ENCODE peak calls at places on chromosomes 11 and 22, in five cellular contexts. C is BJ, I is pons, M is WTC11, F is NCI-H1092 treated with DMSO at 0.1 percent for 48 hours. U is an unnamed sample.

GRCh38 chr11:117517097-117517496 is 189.4 kb downstream of the CEP164 start:
- DNase-seq in C (no peak), I (no peak), M (no peak), F (no peak), U (no peak)

GRCh38 chr11:14029971-14030531 is 67.5 kb downstream of the SPON1 start:
- DNase-seq in C (no peak), I (no peak), M (no peak), F (peak), U (no peak)

GRCh38 chr11:45212566-45213315 is 66.3 kb downstream of the PRDM11 start:
- DNase-seq in C (no peak), I (no peak), M (peak), F (no peak), U (peak)

GRCh38 chr22:34429314-34429713 is 509.0 kb upstream of the LARGE1 start:
- DNase-seq in C (no peak), I (no peak), M (no peak), F (no peak), U (no peak)

GRCh38 chr11:18005376-18006129 is 7.3 kb downstream of the SERGEF start:
- DNase-seq in C (no peak), I (no peak), M (no peak), F (no peak), U (no peak)

GRCh38 chr11:36449566-36450390 is 60.3 kb downstream of the TRAF6 start:
- DNase-seq in C (no peak), I (no peak), M (no peak), F (no peak), U (no peak)

GRCh38 chr11:85530596-85530995 is 96.5 kb downstream of the DLG2 start:
- DNase-seq in C (no peak), I (no peak), M (no peak), F (no peak), U (no peak)

GRCh38 chr22:30602049-30602448 is 4.9 kb upstream of the TCN2 start:
- DNase-seq in C (no peak), I (no peak), M (no peak), F (peak), U (no peak)

GRCh38 chr11:71946144-71946571 is 17.3 kb downstream of the RNF121 start:
- DNase-seq in C (no peak), I (no peak), M (no peak), F (no peak), U (no peak)

GRCh38 chr11:46743043-46743442 is 24.0 kb downstream of the F2 start:
- DNase-seq in C (no peak), I (no peak), M (no peak), F (no peak), U (no peak)

GRCh38 chr11:124784051-124784450 is 16.2 kb downstream of the MSANTD2 start:
- DNase-seq in C (no peak), I (no peak), M (no peak), F (no peak), U (no peak)

GRCh38 chr22:43365715-43366440 is 22.7 kb upstream of the SCUBE1 start:
- DNase-seq in C (no peak), I (no peak), M (no peak), F (no peak), U (no peak)

GRCh38 chr11:103927535-103927934 is 108.9 kb upstream of the DDI1 start:
- DNase-seq in C (no peak), I (no peak), M (no peak), F (no peak), U (no peak)

GRCh38 chr11:71333473-71333872 is 81.1 kb upstream of the SHANK2 start:
- DNase-seq in C (no peak), I (no peak), M (no peak), F (no peak), U (no peak)

GRCh38 chr22:39638958-39639357 is 68.4 kb downstream of the CACNA1I start:
- DNase-seq in C (no peak), I (no peak), M (no peak), F (no peak), U (no peak)

GRCh38 chr22:29765905-29766631 is 739 bp downstream of the ZMAT5 start:
- DNase-seq in C (no peak), I (no peak), M (peak), F (no peak), U (peak)

GRCh38 chr11:11984563-11984962 is 23.9 kb downstream of the DKK3 start:
- DNase-seq in C (no peak), I (no peak), M (no peak), F (no peak), U (no peak)

GRCh38 chr11:83922318-83922717 is 636.2 kb upstream of the CCDC90B start:
- DNase-seq in C (no peak), I (no peak), M (no peak), F (no peak), U (no peak)

GRCh38 chr11:120517390-120518315 is 6.1 kb downstream of the GRIK4 start:
- DNase-seq in C (no peak), I (no peak), M (no peak), F (no peak), U (no peak)

GRCh38 chr22:50209893-50210292 is 9.1 kb downstream of the SELENOO start:
- DNase-seq in C (no peak), I (peak), M (peak), F (no peak), U (peak)

GRCh38 chr11:95711162-95711944 is 78.2 kb downstream of the FAM76B start:
- DNase-seq in C (no peak), I (no peak), M (no peak), F (no peak), U (no peak)

GRCh38 chr22:47929073-47929472 is 1166.6 kb downstream of the TBC1D22A start:
- DNase-seq in C (no peak), I (no peak), M (no peak), F (no peak), U (no peak)